ENCODE peak calls at places on chromosomes 13 and 19, in seven cellular contexts. One of them, this sample, is unnamed.
A peak's percentile ranks its signal among the peaks of the same experiment; 100 is the strongest.

GRCh38 chr19:34357431-34357830 is 7.6 kb upstream of the GPI start:
- DNase-seq in activated T-cell treated with anti-CD3 and anti-CD28 coated beads, Interleukin-2, amount 50 U/mL, for 72 hours: no peak
- DNase-seq in ecto neural progenitor cell: no peak
- DNase-seq in HCEC 1CT: no peak
- DNase-seq in cortex of kidney: no peak
- DNase-seq in LoVo: no peak
- DNase-seq in GM12891: no peak
- DNase-seq in this sample: no peak

GRCh38 chr13:58300224-58300623 is 668.7 kb downstream of the PCDH17 start:
- DNase-seq in activated T-cell treated with anti-CD3 and anti-CD28 coated beads, Interleukin-2, amount 50 U/mL, for 72 hours: no peak
- DNase-seq in ecto neural progenitor cell: no peak
- DNase-seq in HCEC 1CT: no peak
- DNase-seq in cortex of kidney: no peak
- DNase-seq in LoVo: no peak
- DNase-seq in GM12891: no peak
- DNase-seq in this sample: no peak

GRCh38 chr19:9808855-9809646 is 9.8 kb downstream of the FBXL12 start:
- DNase-seq in activated T-cell treated with anti-CD3 and anti-CD28 coated beads, Interleukin-2, amount 50 U/mL, for 72 hours: no peak
- DNase-seq in ecto neural progenitor cell: no peak
- DNase-seq in HCEC 1CT: no peak
- DNase-seq in cortex of kidney: no peak
- DNase-seq in LoVo: no peak
- DNase-seq in GM12891: no peak
- DNase-seq in this sample: no peak

GRCh38 chr19:54463531-54464043 is at the start of gene LENG9:
- DNase-seq in activated T-cell treated with anti-CD3 and anti-CD28 coated beads, Interleukin-2, amount 50 U/mL, for 72 hours: peak; percentile 99
- DNase-seq in ecto neural progenitor cell: peak; percentile 95
- DNase-seq in HCEC 1CT: peak; percentile 98
- DNase-seq in cortex of kidney: no peak
- DNase-seq in LoVo: peak; percentile 100
- DNase-seq in GM12891: no peak
- DNase-seq in this sample: peak; percentile 91

GRCh38 chr19:16180611-16181010 is 4.6 kb upstream of the FAM32A start:
- DNase-seq in activated T-cell treated with anti-CD3 and anti-CD28 coated beads, Interleukin-2, amount 50 U/mL, for 72 hours: no peak
- DNase-seq in ecto neural progenitor cell: no peak
- DNase-seq in HCEC 1CT: peak; percentile 81
- DNase-seq in cortex of kidney: no peak
- DNase-seq in LoVo: peak; percentile 33
- DNase-seq in GM12891: no peak
- DNase-seq in this sample: peak; percentile 92

GRCh38 chr19:13260883-13261653 is 110.9 kb downstream of the IER2 start:
- DNase-seq in activated T-cell treated with anti-CD3 and anti-CD28 coated beads, Interleukin-2, amount 50 U/mL, for 72 hours: peak; percentile 56
- DNase-seq in ecto neural progenitor cell: no peak
- DNase-seq in HCEC 1CT: peak; percentile 96
- DNase-seq in cortex of kidney: no peak
- DNase-seq in LoVo: peak; percentile 89
- DNase-seq in GM12891: peak; percentile 65
- DNase-seq in this sample: peak; percentile 90

GRCh38 chr19:15251749-15252397 is 19.6 kb upstream of the EPHX3 start:
- DNase-seq in activated T-cell treated with anti-CD3 and anti-CD28 coated beads, Interleukin-2, amount 50 U/mL, for 72 hours: no peak
- DNase-seq in ecto neural progenitor cell: peak; percentile 81
- DNase-seq in HCEC 1CT: peak; percentile 90
- DNase-seq in cortex of kidney: no peak
- DNase-seq in LoVo: no peak
- DNase-seq in GM12891: no peak
- DNase-seq in this sample: peak; percentile 96

GRCh38 chr19:34274827-34275625 is 20.7 kb downstream of the GARRE1 start:
- DNase-seq in activated T-cell treated with anti-CD3 and anti-CD28 coated beads, Interleukin-2, amount 50 U/mL, for 72 hours: no peak
- DNase-seq in ecto neural progenitor cell: no peak
- DNase-seq in HCEC 1CT: peak; percentile 91
- DNase-seq in cortex of kidney: no peak
- DNase-seq in LoVo: no peak
- DNase-seq in GM12891: no peak
- DNase-seq in this sample: peak; percentile 79

GRCh38 chr19:861756-862528 is 2.5 kb downstream of the CFD start:
- DNase-seq in activated T-cell treated with anti-CD3 and anti-CD28 coated beads, Interleukin-2, amount 50 U/mL, for 72 hours: peak; percentile 81
- DNase-seq in ecto neural progenitor cell: peak; percentile 93
- DNase-seq in HCEC 1CT: peak; percentile 13
- DNase-seq in cortex of kidney: no peak
- DNase-seq in LoVo: peak; percentile 18
- DNase-seq in GM12891: no peak
- DNase-seq in this sample: peak; percentile 64

GRCh38 chr13:38384171-38384570 is 34.5 kb downstream of the UFM1 start:
- DNase-seq in activated T-cell treated with anti-CD3 and anti-CD28 coated beads, Interleukin-2, amount 50 U/mL, for 72 hours: no peak
- DNase-seq in ecto neural progenitor cell: no peak
- DNase-seq in HCEC 1CT: peak; percentile 58
- DNase-seq in cortex of kidney: no peak
- DNase-seq in LoVo: no peak
- DNase-seq in GM12891: no peak
- DNase-seq in this sample: peak; percentile 8

GRCh38 chr13:46527237-46527636 is 25.7 kb upstream of the LRCH1 start:
- DNase-seq in activated T-cell treated with anti-CD3 and anti-CD28 coated beads, Interleukin-2, amount 50 U/mL, for 72 hours: no peak
- DNase-seq in ecto neural progenitor cell: no peak
- DNase-seq in HCEC 1CT: no peak
- DNase-seq in cortex of kidney: no peak
- DNase-seq in LoVo: no peak
- DNase-seq in GM12891: no peak
- DNase-seq in this sample: no peak

GRCh38 chr13:110158201-110158600 is 148.8 kb downstream of the COL4A1 start:
- DNase-seq in activated T-cell treated with anti-CD3 and anti-CD28 coated beads, Interleukin-2, amount 50 U/mL, for 72 hours: no peak
- DNase-seq in ecto neural progenitor cell: peak; percentile 8
- DNase-seq in HCEC 1CT: no peak
- DNase-seq in cortex of kidney: no peak
- DNase-seq in LoVo: no peak
- DNase-seq in GM12891: no peak
- DNase-seq in this sample: no peak

GRCh38 chr19:12244370-12244769 is 50.3 kb downstream of the ZNF44 start:
- DNase-seq in activated T-cell treated with anti-CD3 and anti-CD28 coated beads, Interleukin-2, amount 50 U/mL, for 72 hours: no peak
- DNase-seq in ecto neural progenitor cell: no peak
- DNase-seq in HCEC 1CT: no peak
- DNase-seq in cortex of kidney: no peak
- DNase-seq in LoVo: no peak
- DNase-seq in GM12891: no peak
- DNase-seq in this sample: no peak

GRCh38 chr13:20945952-20946383 is 43.4 kb upstream of the XPO4 start:
- DNase-seq in activated T-cell treated with anti-CD3 and anti-CD28 coated beads, Interleukin-2, amount 50 U/mL, for 72 hours: no peak
- DNase-seq in ecto neural progenitor cell: no peak
- DNase-seq in HCEC 1CT: no peak
- DNase-seq in cortex of kidney: no peak
- DNase-seq in LoVo: no peak
- DNase-seq in GM12891: no peak
- DNase-seq in this sample: no peak

GRCh38 chr13:81382236-81382635 is 1041.3 kb upstream of the SPRY2 start:
- DNase-seq in activated T-cell treated with anti-CD3 and anti-CD28 coated beads, Interleukin-2, amount 50 U/mL, for 72 hours: no peak
- DNase-seq in ecto neural progenitor cell: no peak
- DNase-seq in HCEC 1CT: no peak
- DNase-seq in cortex of kidney: no peak
- DNase-seq in LoVo: no peak
- DNase-seq in GM12891: no peak
- DNase-seq in this sample: no peak

This sample was measured in GM03348.